ENCODE peak calls at places on chromosomes 12 and 14, in eight cellular contexts. One of them, this sample, is unnamed.

GRCh38 chr12:110107369-110108281 is 16.5 kb upstream of the IFT81 start:
- DNase-seq in testis: peak; percentile 34
- DNase-seq in dorsolateral prefrontal cortex: no peak
- DNase-seq in ovary: peak; percentile 73
- DNase-seq in upper lobe of right lung: no peak
- DNase-seq in AG04450: peak; percentile 67
- DNase-seq in left ventricle myocardium inferior: peak; percentile 20
- DNase-seq in heart right ventricle: peak; percentile 40
- DNase-seq in this sample: no peak

GRCh38 chr12:108482717-108483212 is 32.3 kb upstream of the FICD start:
- DNase-seq in heart right ventricle: no peak
- DNase-seq in left ventricle myocardium inferior: no peak
- DNase-seq in upper lobe of right lung: no peak
- DNase-seq in AG04450: no peak
- DNase-seq in testis: no peak
- DNase-seq in ovary: no peak
- DNase-seq in dorsolateral prefrontal cortex: no peak
- DNase-seq in this sample: no peak

GRCh38 chr14:102209224-102209966 is 69.7 kb downstream of the WDR20 start:
- DNase-seq in AG04450: no peak
- DNase-seq in heart right ventricle: no peak
- DNase-seq in dorsolateral prefrontal cortex: peak; percentile 55
- DNase-seq in upper lobe of right lung: peak; percentile 35
- DNase-seq in testis: peak; percentile 73
- DNase-seq in ovary: no peak
- DNase-seq in left ventricle myocardium inferior: no peak
- DNase-seq in this sample: no peak

GRCh38 chr12:4346931-4347330 is 25.9 kb downstream of the TIGAR start:
- DNase-seq in heart right ventricle: no peak
- DNase-seq in dorsolateral prefrontal cortex: no peak
- DNase-seq in ovary: no peak
- DNase-seq in left ventricle myocardium inferior: no peak
- DNase-seq in upper lobe of right lung: no peak
- DNase-seq in testis: no peak
- DNase-seq in AG04450: no peak
- DNase-seq in this sample: no peak

GRCh38 chr14:45089813-45090212 is 5.9 kb downstream of the PRPF39 start:
- DNase-seq in upper lobe of right lung: no peak
- DNase-seq in testis: no peak
- DNase-seq in ovary: no peak
- DNase-seq in heart right ventricle: no peak
- DNase-seq in dorsolateral prefrontal cortex: no peak
- DNase-seq in left ventricle myocardium inferior: no peak
- DNase-seq in AG04450: no peak
- DNase-seq in this sample: no peak

GRCh38 chr14:51228890-51229289 is 11.2 kb upstream of the TMX1 start:
- DNase-seq in ovary: no peak
- DNase-seq in dorsolateral prefrontal cortex: no peak
- DNase-seq in upper lobe of right lung: no peak
- DNase-seq in heart right ventricle: no peak
- DNase-seq in AG04450: no peak
- DNase-seq in testis: no peak
- DNase-seq in left ventricle myocardium inferior: no peak
- DNase-seq in this sample: no peak

GRCh38 chr12:6370576-6370935 is 4.8 kb downstream of the SCNN1A start:
- DNase-seq in ovary: no peak
- DNase-seq in upper lobe of right lung: no peak
- DNase-seq in testis: no peak
- DNase-seq in heart right ventricle: no peak
- DNase-seq in AG04450: no peak
- DNase-seq in left ventricle myocardium inferior: no peak
- DNase-seq in dorsolateral prefrontal cortex: no peak
- DNase-seq in this sample: no peak

GRCh38 chr12:115273446-115273845 is 589.5 kb upstream of the TBX3 start:
- DNase-seq in heart right ventricle: no peak
- DNase-seq in AG04450: no peak
- DNase-seq in ovary: no peak
- DNase-seq in testis: no peak
- DNase-seq in left ventricle myocardium inferior: no peak
- DNase-seq in dorsolateral prefrontal cortex: no peak
- DNase-seq in upper lobe of right lung: no peak
- DNase-seq in this sample: no peak

GRCh38 chr14:26702721-26703250 is 105.0 kb upstream of the NOVA1 start:
- DNase-seq in dorsolateral prefrontal cortex: no peak
- DNase-seq in ovary: no peak
- DNase-seq in left ventricle myocardium inferior: no peak
- DNase-seq in heart right ventricle: no peak
- DNase-seq in testis: no peak
- DNase-seq in upper lobe of right lung: no peak
- DNase-seq in AG04450: no peak
- DNase-seq in this sample: no peak

GRCh38 chr12:48994224-48995060 is 4.7 kb downstream of the DDN start:
- DNase-seq in heart right ventricle: no peak
- DNase-seq in upper lobe of right lung: no peak
- DNase-seq in left ventricle myocardium inferior: no peak
- DNase-seq in dorsolateral prefrontal cortex: no peak
- DNase-seq in ovary: no peak
- DNase-seq in AG04450: no peak
- DNase-seq in testis: no peak
- DNase-seq in this sample: no peak

GRCh38 chr12:11580125-11580751 is 69.2 kb upstream of the ETV6 start:
- DNase-seq in upper lobe of right lung: peak; percentile 66
- DNase-seq in ovary: no peak
- DNase-seq in testis: peak; percentile 19
- DNase-seq in dorsolateral prefrontal cortex: no peak
- DNase-seq in heart right ventricle: no peak
- DNase-seq in left ventricle myocardium inferior: no peak
- DNase-seq in AG04450: peak; percentile 65
- DNase-seq in this sample: peak; percentile 24

GRCh38 chr14:94349276-94349675 is 26.1 kb upstream of the SERPINA6 start:
- DNase-seq in testis: no peak
- DNase-seq in upper lobe of right lung: no peak
- DNase-seq in left ventricle myocardium inferior: no peak
- DNase-seq in AG04450: no peak
- DNase-seq in ovary: no peak
- DNase-seq in heart right ventricle: no peak
- DNase-seq in dorsolateral prefrontal cortex: no peak
- DNase-seq in this sample: no peak

GRCh38 chr14:41570415-41571155 is 36.1 kb upstream of the LRFN5 start:
- DNase-seq in heart right ventricle: no peak
- DNase-seq in dorsolateral prefrontal cortex: no peak
- DNase-seq in upper lobe of right lung: no peak
- DNase-seq in testis: no peak
- DNase-seq in AG04450: no peak
- DNase-seq in left ventricle myocardium inferior: no peak
- DNase-seq in ovary: no peak
- DNase-seq in this sample: no peak

GRCh38 chr12:25976289-25976688 is 17.8 kb downstream of the RASSF8 start:
- DNase-seq in testis: peak; percentile 85
- DNase-seq in upper lobe of right lung: no peak
- DNase-seq in heart right ventricle: no peak
- DNase-seq in left ventricle myocardium inferior: no peak
- DNase-seq in AG04450: no peak
- DNase-seq in ovary: no peak
- DNase-seq in dorsolateral prefrontal cortex: no peak
- DNase-seq in this sample: no peak

GRCh38 chr12:67758119-67758873 is 109.8 kb downstream of the DYRK2 start:
- DNase-seq in AG04450: no peak
- DNase-seq in ovary: no peak
- DNase-seq in upper lobe of right lung: no peak
- DNase-seq in dorsolateral prefrontal cortex: no peak
- DNase-seq in testis: no peak
- DNase-seq in left ventricle myocardium inferior: no peak
- DNase-seq in heart right ventricle: no peak
- DNase-seq in this sample: no peak

GRCh38 chr12:78473561-78473960 is 391.0 kb upstream of the SYT1 start:
- DNase-seq in upper lobe of right lung: no peak
- DNase-seq in heart right ventricle: no peak
- DNase-seq in dorsolateral prefrontal cortex: no peak
- DNase-seq in ovary: no peak
- DNase-seq in AG04450: no peak
- DNase-seq in testis: no peak
- DNase-seq in left ventricle myocardium inferior: no peak
- DNase-seq in this sample: no peak

GRCh38 chr12:53757095-53757770 is 5.5 kb upstream of the CISTR start:
- DNase-seq in AG04450: no peak
- DNase-seq in dorsolateral prefrontal cortex: peak; percentile 75
- DNase-seq in ovary: peak; percentile 50
- DNase-seq in testis: peak; percentile 93
- DNase-seq in left ventricle myocardium inferior: peak; percentile 80
- DNase-seq in heart right ventricle: peak; percentile 71
- DNase-seq in upper lobe of right lung: peak; percentile 87
- DNase-seq in this sample: peak; percentile 89

GRCh38 chr12:65881965-65882413 is 57.7 kb downstream of the HMGA2 start:
- DNase-seq in left ventricle myocardium inferior: peak; percentile 83
- DNase-seq in dorsolateral prefrontal cortex: peak; percentile 22
- DNase-seq in upper lobe of right lung: peak; percentile 76
- DNase-seq in AG04450: no peak
- DNase-seq in testis: peak; percentile 74
- DNase-seq in ovary: peak; percentile 83
- DNase-seq in heart right ventricle: peak; percentile 77
- DNase-seq in this sample: peak; percentile 74
- TF ChIP-seq CTCF in left ventricle myocardium inferior: peak; percentile 50
- TF ChIP-seq CTCF in dorsolateral prefrontal cortex: no peak
- TF ChIP-seq CTCF in upper lobe of right lung: peak; percentile 17
- TF ChIP-seq CTCF in AG04450: peak; percentile 36
- TF ChIP-seq CTCF in testis: no peak
- TF ChIP-seq CTCF in ovary: no peak
- TF ChIP-seq CTCF in heart right ventricle: peak; percentile 45
- TF ChIP-seq CTCF in this sample: no peak

DNA sequence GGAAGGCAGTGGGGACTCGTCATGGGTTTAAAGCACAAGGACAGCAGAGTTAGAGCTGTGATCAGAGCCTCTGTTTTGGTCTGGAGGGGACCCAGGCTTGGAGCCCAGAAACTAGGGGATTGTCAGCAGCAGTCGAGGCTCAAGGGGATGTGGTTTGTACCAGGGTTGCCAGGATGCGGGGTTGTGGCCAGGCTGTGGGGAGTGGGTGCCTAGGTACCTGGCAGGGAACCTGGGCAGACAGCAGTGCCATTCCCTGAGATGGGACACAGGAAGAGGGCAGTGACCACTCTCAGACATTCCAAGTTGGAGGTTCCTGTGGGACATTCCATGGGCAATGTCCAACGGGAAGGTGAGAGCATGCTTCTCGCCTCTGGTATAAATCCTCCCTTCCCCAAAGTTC is 222.3 kb downstream of the SLC41A2 start:
- DNase-seq in heart right ventricle: no peak
- DNase-seq in AG04450: no peak
- DNase-seq in upper lobe of right lung: no peak
- DNase-seq in dorsolateral prefrontal cortex: no peak
- DNase-seq in left ventricle myocardium inferior: no peak
- DNase-seq in ovary: no peak
- DNase-seq in testis: no peak
- DNase-seq in this sample: no peak
- H3K27ac ChIP-seq in heart right ventricle: no peak overlapping the region
- H3K27ac ChIP-seq in AG04450: peak overlapping the region; percentile 39
- H3K27ac ChIP-seq in upper lobe of right lung: no peak overlapping the region
- H3K27ac ChIP-seq in dorsolateral prefrontal cortex: no peak overlapping the region
- H3K27ac ChIP-seq in left ventricle myocardium inferior: no peak overlapping the region
- H3K27ac ChIP-seq in ovary: no peak overlapping the region
- H3K27ac ChIP-seq in testis: no peak overlapping the region
- H3K27ac ChIP-seq in this sample: no peak overlapping the region

DNA sequence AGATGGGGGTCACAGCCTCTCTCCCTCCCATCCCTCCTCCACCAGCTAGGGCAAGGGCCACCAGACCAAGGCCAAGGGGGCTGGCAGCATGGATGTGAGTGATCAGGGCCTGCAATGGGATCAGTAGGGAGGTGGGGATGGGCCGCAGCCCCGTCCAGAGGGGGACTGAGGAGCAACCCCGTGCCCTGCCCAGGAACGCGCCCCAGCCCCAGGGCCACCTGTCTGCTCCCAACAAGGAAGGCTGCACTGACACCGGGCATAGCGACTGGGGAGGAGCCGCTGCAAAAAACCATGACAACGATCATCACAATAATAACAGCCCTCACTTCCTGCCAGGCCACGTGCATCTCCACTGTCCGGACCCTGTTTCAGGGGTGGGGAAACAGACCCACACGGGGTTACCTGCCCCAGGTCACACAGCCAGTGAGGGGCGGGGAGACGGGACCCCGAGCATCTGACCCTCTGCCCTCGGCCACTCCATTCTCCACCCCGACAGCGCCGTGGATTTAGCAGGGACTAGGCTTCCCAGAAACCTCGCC is 24.3 kb downstream of the NCOR2 start:
- DNase-seq in dorsolateral prefrontal cortex: no peak
- DNase-seq in AG04450: no peak
- DNase-seq in heart right ventricle: no peak
- DNase-seq in testis: no peak
- DNase-seq in upper lobe of right lung: no peak
- DNase-seq in ovary: no peak
- DNase-seq in left ventricle myocardium inferior: no peak
- DNase-seq in this sample: no peak
- H3K4me3 ChIP-seq in dorsolateral prefrontal cortex: peak overlapping the region; percentile 10
- H3K4me3 ChIP-seq in AG04450: no peak overlapping the region
- H3K4me3 ChIP-seq in heart right ventricle: no peak overlapping the region
- H3K4me3 ChIP-seq in testis: no peak overlapping the region
- H3K4me3 ChIP-seq in upper lobe of right lung: no peak overlapping the region
- H3K4me3 ChIP-seq in ovary: peak overlapping the region; percentile 10
- H3K4me3 ChIP-seq in left ventricle myocardium inferior: peak overlapping the region; percentile 37
- H3K4me3 ChIP-seq in this sample: no peak overlapping the region

GRCh38 chr14:70662080-70662479 is 20.4 kb downstream of the TTC9 start:
- DNase-seq in testis: no peak
- DNase-seq in upper lobe of right lung: no peak
- DNase-seq in AG04450: no peak
- DNase-seq in dorsolateral prefrontal cortex: no peak
- DNase-seq in ovary: no peak
- DNase-seq in left ventricle myocardium inferior: no peak
- DNase-seq in heart right ventricle: no peak
- DNase-seq in this sample: no peak

GRCh38 chr14:70660967-70661871 is 19.5 kb downstream of the TTC9 start:
- DNase-seq in dorsolateral prefrontal cortex: no peak
- DNase-seq in heart right ventricle: no peak
- DNase-seq in AG04450: no peak
- DNase-seq in upper lobe of right lung: no peak
- DNase-seq in left ventricle myocardium inferior: no peak
- DNase-seq in ovary: no peak
- DNase-seq in testis: no peak
- DNase-seq in this sample: no peak

GRCh38 chr14:70655110-70655826 is 13.6 kb downstream of the TTC9 start:
- DNase-seq in ovary: no peak
- DNase-seq in upper lobe of right lung: no peak
- DNase-seq in left ventricle myocardium inferior: no peak
- DNase-seq in testis: no peak
- DNase-seq in AG04450: no peak
- DNase-seq in heart right ventricle: no peak
- DNase-seq in dorsolateral prefrontal cortex: no peak
- DNase-seq in this sample: no peak

GRCh38 chr14:70662816-70663215 is 21.1 kb downstream of the TTC9 start:
- DNase-seq in testis: no peak
- DNase-seq in dorsolateral prefrontal cortex: no peak
- DNase-seq in AG04450: no peak
- DNase-seq in heart right ventricle: no peak
- DNase-seq in upper lobe of right lung: no peak
- DNase-seq in ovary: no peak
- DNase-seq in left ventricle myocardium inferior: no peak
- DNase-seq in this sample: no peak

DNA sequence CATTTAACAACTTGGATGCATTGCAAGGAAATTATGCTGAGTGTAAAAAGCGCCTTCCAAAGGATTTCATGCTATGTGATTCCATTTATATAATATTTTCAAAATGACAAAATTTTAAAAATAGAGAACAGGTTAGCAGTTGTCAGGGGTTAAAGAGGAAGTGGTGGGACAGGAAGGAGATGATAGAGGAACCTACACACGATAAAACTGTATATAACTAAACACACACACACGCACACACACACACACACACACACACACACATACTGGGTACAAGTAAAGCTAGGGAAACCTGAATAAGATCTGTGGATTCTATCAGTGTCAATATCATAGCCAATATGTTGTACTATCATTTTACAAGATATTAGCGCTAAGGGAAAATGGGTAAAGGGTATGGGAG is 17.2 kb downstream of the TTC9 start:
- DNase-seq in upper lobe of right lung: no peak
- DNase-seq in heart right ventricle: no peak
- DNase-seq in AG04450: no peak
- DNase-seq in left ventricle myocardium inferior: no peak
- DNase-seq in ovary: no peak
- DNase-seq in dorsolateral prefrontal cortex: no peak
- DNase-seq in testis: no peak
- DNase-seq in this sample: no peak
- TF ChIP-seq CTCF in upper lobe of right lung: no peak
- TF ChIP-seq CTCF in heart right ventricle: no peak
- TF ChIP-seq CTCF in AG04450: no peak
- TF ChIP-seq CTCF in left ventricle myocardium inferior: no peak
- TF ChIP-seq CTCF in ovary: no peak
- TF ChIP-seq CTCF in dorsolateral prefrontal cortex: no peak
- TF ChIP-seq CTCF in testis: no peak
- TF ChIP-seq CTCF in this sample: no peak

This sample was measured in pancreas.